ENCODE peak calls at places on chromosomes 13 and 19, in ten cellular contexts. One of them, this sample, is unnamed.

GRCh38 chr19:36214388-36215275 is at the start of the genes ZNF146 and ZNF565:
- DNase-seq in uterus: peak; percentile 96
- DNase-seq in upper lobe of left lung: peak; percentile 98
- DNase-seq in IMR-90: peak; percentile 98
- DNase-seq in H1: peak; percentile 95
- DNase-seq in right lobe of liver: peak; percentile 98
- DNase-seq in transverse colon: peak; percentile 98
- DNase-seq in heart left ventricle: peak; percentile 99
- DNase-seq in ovary: peak; percentile 97
- DNase-seq in H54: peak; percentile 98
- DNase-seq in this sample: peak; percentile 98

GRCh38 chr13:59755647-59756290 is 408.0 kb downstream of the DIAPH3 start:
- DNase-seq in ovary: no peak
- DNase-seq in uterus: no peak
- DNase-seq in H54: no peak
- DNase-seq in H1: no peak
- DNase-seq in transverse colon: no peak
- DNase-seq in IMR-90: no peak
- DNase-seq in upper lobe of left lung: no peak
- DNase-seq in right lobe of liver: no peak
- DNase-seq in heart left ventricle: no peak
- DNase-seq in this sample: no peak

GRCh38 chr19:3055741-3056453 is 6.4 kb downstream of the TLE5 start:
- DNase-seq in H1: peak; percentile 61
- DNase-seq in IMR-90: no peak
- DNase-seq in heart left ventricle: no peak
- DNase-seq in ovary: no peak
- DNase-seq in transverse colon: peak; percentile 79
- DNase-seq in upper lobe of left lung: peak; percentile 86
- DNase-seq in uterus: peak; percentile 41
- DNase-seq in right lobe of liver: peak; percentile 70
- DNase-seq in H54: no peak
- DNase-seq in this sample: no peak

GRCh38 chr13:111119966-111120365 is 4.9 kb downstream of the ARHGEF7 start:
- DNase-seq in heart left ventricle: no peak
- DNase-seq in IMR-90: peak; percentile 34
- DNase-seq in ovary: no peak
- DNase-seq in upper lobe of left lung: no peak
- DNase-seq in transverse colon: no peak
- DNase-seq in right lobe of liver: no peak
- DNase-seq in uterus: no peak
- DNase-seq in H1: no peak
- DNase-seq in H54: no peak
- DNase-seq in this sample: no peak

GRCh38 chr13:99281811-99282263 is 23.7 kb upstream of the GPR18 start:
- DNase-seq in ovary: no peak
- DNase-seq in transverse colon: peak; percentile 62
- DNase-seq in right lobe of liver: peak; percentile 92
- DNase-seq in H1: no peak
- DNase-seq in IMR-90: no peak
- DNase-seq in uterus: peak; percentile 23
- DNase-seq in H54: no peak
- DNase-seq in upper lobe of left lung: peak; percentile 68
- DNase-seq in heart left ventricle: peak; percentile 76
- DNase-seq in this sample: peak; percentile 48

GRCh38 chr13:62088155-62088554 is 672.5 kb upstream of the PCDH20 start:
- DNase-seq in IMR-90: no peak
- DNase-seq in H54: no peak
- DNase-seq in H1: no peak
- DNase-seq in transverse colon: no peak
- DNase-seq in uterus: no peak
- DNase-seq in upper lobe of left lung: no peak
- DNase-seq in heart left ventricle: no peak
- DNase-seq in right lobe of liver: no peak
- DNase-seq in ovary: no peak
- DNase-seq in this sample: no peak

GRCh38 chr13:79770056-79770455 is 289.1 kb downstream of the NDFIP2 start:
- DNase-seq in uterus: no peak
- DNase-seq in IMR-90: no peak
- DNase-seq in right lobe of liver: no peak
- DNase-seq in transverse colon: no peak
- DNase-seq in H54: no peak
- DNase-seq in heart left ventricle: no peak
- DNase-seq in ovary: no peak
- DNase-seq in upper lobe of left lung: no peak
- DNase-seq in H1: no peak
- DNase-seq in this sample: no peak

GRCh38 chr13:113351514-113352026 is 12.4 kb downstream of the GRTP1 start:
- DNase-seq in upper lobe of left lung: no peak
- DNase-seq in uterus: no peak
- DNase-seq in transverse colon: no peak
- DNase-seq in heart left ventricle: no peak
- DNase-seq in ovary: peak; percentile 92
- DNase-seq in IMR-90: no peak
- DNase-seq in H54: no peak
- DNase-seq in H1: no peak
- DNase-seq in right lobe of liver: peak; percentile 86
- DNase-seq in this sample: no peak

DNA sequence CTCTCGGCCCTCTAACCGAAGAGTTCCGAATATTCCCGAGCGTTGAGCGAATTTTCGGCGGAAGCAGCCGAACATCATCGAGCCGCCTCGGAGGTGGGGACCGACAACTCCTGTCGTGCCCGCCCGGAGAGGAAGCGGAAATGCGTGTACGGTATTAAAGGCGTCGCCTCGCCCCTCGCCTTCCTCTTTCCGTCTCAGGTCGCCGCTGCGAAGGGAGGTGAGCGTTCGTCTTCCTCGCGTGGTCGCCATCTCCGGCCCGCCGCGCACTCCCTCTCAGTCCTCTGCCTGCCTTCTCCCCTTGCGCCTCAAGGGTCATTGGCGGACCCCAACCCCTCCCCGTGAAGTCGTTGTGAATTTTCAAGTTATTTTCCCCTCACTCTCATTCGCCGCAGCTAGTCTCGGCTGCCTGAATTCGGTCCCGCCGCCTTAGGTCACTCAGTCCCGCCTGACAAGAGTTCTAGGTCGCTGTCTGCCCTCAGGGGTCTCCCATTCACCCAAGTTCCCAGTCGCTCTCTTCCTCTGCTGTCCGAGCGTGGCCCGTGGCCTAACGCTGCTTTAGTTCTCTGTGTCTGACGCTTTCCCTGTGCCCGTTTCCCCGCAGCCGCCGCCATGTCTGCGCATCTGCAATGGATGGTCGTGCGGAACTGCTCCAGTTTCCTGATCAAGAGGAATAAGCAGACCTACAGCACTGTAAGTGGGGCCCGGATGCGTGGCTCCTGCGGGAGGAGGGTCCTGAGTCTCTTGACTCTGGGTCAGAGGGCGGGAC is at the start of gene RPL28:
- DNase-seq in right lobe of liver: peak; percentile 98
- DNase-seq in IMR-90: peak; percentile 97
- DNase-seq in ovary: peak; percentile 98
- DNase-seq in transverse colon: peak; percentile 99
- DNase-seq in heart left ventricle: peak; percentile 98
- DNase-seq in upper lobe of left lung: peak; percentile 93
- DNase-seq in H54: peak; percentile 99
- DNase-seq in uterus: peak; percentile 100
- DNase-seq in H1: peak; percentile 99
- DNase-seq in this sample: peak; percentile 98
- TF ChIP-seq POLR2A in right lobe of liver: peak; percentile 98
- TF ChIP-seq POLR2A in IMR-90: peak; percentile 100
- TF ChIP-seq POLR2A in ovary: peak; percentile 94
- TF ChIP-seq POLR2A in transverse colon: peak; percentile 100
- TF ChIP-seq POLR2A in heart left ventricle: peak; percentile 34
- TF ChIP-seq POLR2A in upper lobe of left lung: peak; percentile 94
- TF ChIP-seq POLR2A in H54: peak; percentile 100
- TF ChIP-seq POLR2A in uterus: peak; percentile 98
- TF ChIP-seq POLR2A in H1: peak; percentile 100
- TF ChIP-seq POLR2A in this sample: peak; percentile 100

DNA sequence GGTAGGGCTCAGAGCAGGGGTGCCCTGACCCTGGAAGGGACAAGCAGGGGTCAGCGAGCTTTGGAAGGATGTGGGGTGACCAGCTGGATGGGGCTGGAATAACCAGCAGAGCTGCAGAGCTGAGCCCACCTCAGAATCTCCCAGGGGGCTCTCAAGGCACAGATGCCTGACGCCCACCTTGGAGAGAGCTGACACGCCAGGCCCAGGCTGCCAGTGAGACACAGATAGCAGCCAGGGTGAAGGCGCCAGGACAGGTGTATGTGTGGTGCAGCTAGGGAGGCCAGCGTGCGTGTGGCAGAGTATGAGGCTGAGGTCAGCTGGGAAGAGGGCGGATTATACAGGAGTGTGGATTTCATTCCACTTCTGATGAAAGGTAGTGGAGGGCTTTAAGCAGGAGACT is 8.9 kb downstream of the AP1M1 start:
- DNase-seq in upper lobe of left lung: no peak
- DNase-seq in IMR-90: no peak
- DNase-seq in heart left ventricle: no peak
- DNase-seq in transverse colon: no peak
- DNase-seq in right lobe of liver: no peak
- DNase-seq in H1: no peak
- DNase-seq in H54: no peak
- DNase-seq in uterus: no peak
- DNase-seq in ovary: no peak
- DNase-seq in this sample: no peak
- TF ChIP-seq POLR2A in upper lobe of left lung: no peak
- TF ChIP-seq POLR2A in IMR-90: no peak
- TF ChIP-seq POLR2A in heart left ventricle: no peak
- TF ChIP-seq POLR2A in transverse colon: no peak
- TF ChIP-seq POLR2A in right lobe of liver: no peak
- TF ChIP-seq POLR2A in H1: no peak
- TF ChIP-seq POLR2A in H54: no peak
- TF ChIP-seq POLR2A in uterus: no peak
- TF ChIP-seq POLR2A in ovary: no peak
- TF ChIP-seq POLR2A in this sample: no peak

GRCh38 chr19:18340990-18341868 is 831 bp downstream of the PGPEP1 start:
- DNase-seq in H1: peak; percentile 66
- DNase-seq in upper lobe of left lung: peak; percentile 89
- DNase-seq in IMR-90: peak; percentile 42
- DNase-seq in uterus: peak; percentile 48
- DNase-seq in heart left ventricle: peak; percentile 80
- DNase-seq in transverse colon: peak; percentile 78
- DNase-seq in ovary: peak; percentile 64
- DNase-seq in right lobe of liver: peak; percentile 82
- DNase-seq in H54: peak; percentile 82
- DNase-seq in this sample: peak; percentile 75

GRCh38 chr19:18338471-18339001 is 1.9 kb upstream of the PGPEP1 start:
- DNase-seq in right lobe of liver: no peak
- DNase-seq in H54: no peak
- DNase-seq in heart left ventricle: no peak
- DNase-seq in upper lobe of left lung: no peak
- DNase-seq in IMR-90: no peak
- DNase-seq in transverse colon: no peak
- DNase-seq in H1: no peak
- DNase-seq in uterus: no peak
- DNase-seq in ovary: no peak
- DNase-seq in this sample: no peak

GRCh38 chr19:18339703-18340102 is 695 bp upstream of the PGPEP1 start:
- DNase-seq in heart left ventricle: no peak
- DNase-seq in H54: peak; percentile 42
- DNase-seq in transverse colon: no peak
- DNase-seq in uterus: no peak
- DNase-seq in upper lobe of left lung: no peak
- DNase-seq in ovary: no peak
- DNase-seq in H1: peak; percentile 61
- DNase-seq in right lobe of liver: no peak
- DNase-seq in IMR-90: peak; percentile 25
- DNase-seq in this sample: peak; percentile 64

GRCh38 chr19:18342090-18342632 is 1.8 kb downstream of the PGPEP1 start:
- DNase-seq in transverse colon: no peak
- DNase-seq in H54: no peak
- DNase-seq in right lobe of liver: no peak
- DNase-seq in uterus: no peak
- DNase-seq in heart left ventricle: no peak
- DNase-seq in ovary: no peak
- DNase-seq in IMR-90: no peak
- DNase-seq in upper lobe of left lung: no peak
- DNase-seq in H1: no peak
- DNase-seq in this sample: no peak

DNA sequence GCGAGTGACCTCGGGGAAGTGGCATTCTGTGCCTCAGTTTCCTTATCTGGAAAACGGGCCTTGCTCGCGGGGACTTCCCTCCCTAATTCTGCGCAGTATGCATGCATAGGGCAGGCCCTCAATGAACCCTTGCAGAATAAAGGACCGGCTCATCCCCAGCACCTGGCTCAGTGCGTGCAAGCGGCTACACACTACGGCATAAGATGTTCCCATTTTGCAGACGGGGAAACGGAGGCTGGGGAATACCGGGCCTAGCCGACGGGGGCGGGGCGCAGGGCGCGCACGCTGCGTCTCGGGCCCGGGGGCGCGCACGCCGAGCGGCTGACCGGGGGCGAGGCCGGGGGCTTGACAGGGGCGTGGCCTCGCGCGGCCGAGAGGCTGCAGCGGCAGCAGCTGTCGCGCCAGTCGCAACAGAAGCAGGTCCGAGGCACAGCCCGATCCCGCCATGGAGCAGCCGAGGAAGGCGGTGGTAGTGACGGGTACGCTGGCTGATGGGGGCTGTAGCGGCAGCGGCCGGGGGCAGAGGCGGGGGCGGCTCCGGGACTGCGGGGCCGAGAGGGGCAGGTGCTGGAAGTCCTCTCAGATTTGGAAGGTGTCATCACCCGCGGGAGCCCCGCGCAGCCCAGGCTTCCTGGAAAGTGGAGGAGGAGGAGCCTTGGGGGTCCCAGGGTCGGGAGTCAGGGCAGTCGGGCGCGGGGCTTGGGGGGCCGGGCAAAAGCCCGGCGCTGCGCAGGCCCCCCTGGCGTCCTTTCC is at the start of gene PGPEP1:
- DNase-seq in upper lobe of left lung: peak; percentile 97
- DNase-seq in right lobe of liver: peak; percentile 89
- DNase-seq in H54: peak; percentile 68
- DNase-seq in uterus: peak; percentile 72
- DNase-seq in heart left ventricle: peak; percentile 89
- DNase-seq in ovary: peak; percentile 66
- DNase-seq in H1: peak; percentile 97
- DNase-seq in transverse colon: peak; percentile 83
- DNase-seq in IMR-90: peak; percentile 41
- DNase-seq in this sample: peak; percentile 90
- TF ChIP-seq POLR2A in upper lobe of left lung: peak; percentile 51
- TF ChIP-seq POLR2A in right lobe of liver: peak; percentile 52
- TF ChIP-seq POLR2A in H54: peak; percentile 76
- TF ChIP-seq POLR2A in uterus: peak; percentile 65
- TF ChIP-seq POLR2A in heart left ventricle: no peak
- TF ChIP-seq POLR2A in ovary: peak; percentile 39
- TF ChIP-seq POLR2A in H1: no peak
- TF ChIP-seq POLR2A in transverse colon: peak; percentile 73
- TF ChIP-seq POLR2A in IMR-90: no peak
- TF ChIP-seq POLR2A in this sample: peak; percentile 28

DNA sequence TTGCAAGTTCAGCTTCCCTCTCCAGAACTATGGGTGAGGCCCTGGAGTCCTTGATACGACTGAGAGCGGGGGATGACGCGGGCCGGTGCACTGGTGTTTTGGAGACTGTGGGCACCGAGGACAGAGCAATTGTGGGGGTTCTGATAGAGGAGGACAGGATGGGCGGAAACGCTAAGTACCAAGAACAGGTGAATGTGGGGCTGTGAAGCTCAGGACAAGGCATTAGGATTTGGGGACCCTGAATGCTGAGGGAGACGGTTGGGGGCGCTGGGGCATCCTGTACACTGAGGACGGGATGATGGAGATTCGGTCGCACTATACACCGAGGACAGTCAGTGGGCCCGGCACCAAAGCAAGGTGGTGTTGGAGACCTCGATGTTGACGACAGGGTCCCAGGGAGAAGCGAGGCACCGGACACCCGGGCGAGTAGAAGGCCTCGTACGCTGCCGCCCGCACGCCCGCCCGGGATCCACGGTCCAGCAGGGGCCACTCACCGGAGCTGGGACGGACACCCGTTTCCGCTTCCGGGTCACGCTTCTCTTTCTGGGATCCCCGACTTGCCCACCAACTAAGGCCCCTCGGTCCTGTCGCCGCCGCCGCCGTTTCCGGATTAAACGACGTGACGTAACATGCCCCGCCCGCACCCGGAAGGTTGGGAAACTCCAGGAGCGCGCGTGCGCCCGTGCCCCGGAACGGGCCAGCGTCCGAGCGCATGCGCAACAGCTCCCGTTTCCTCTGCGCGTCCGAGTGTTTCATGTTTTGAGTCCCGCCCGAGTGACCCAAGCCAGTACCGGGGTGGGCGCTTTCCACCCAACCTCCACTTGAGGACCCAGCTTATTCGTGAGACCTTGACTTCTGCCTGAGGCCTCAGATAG is at the start of gene CHMP2A:
- DNase-seq in uterus: peak; percentile 99
- DNase-seq in H54: peak; percentile 90
- DNase-seq in ovary: peak; percentile 99
- DNase-seq in upper lobe of left lung: peak; percentile 99
- DNase-seq in IMR-90: peak; percentile 95
- DNase-seq in H1: peak; percentile 99
- DNase-seq in heart left ventricle: peak; percentile 99
- DNase-seq in transverse colon: peak; percentile 99
- DNase-seq in right lobe of liver: peak; percentile 99
- DNase-seq in this sample: no peak
- TF ChIP-seq POLR2A in uterus: peak; percentile 78
- TF ChIP-seq POLR2A in H54: peak; percentile 54
- TF ChIP-seq POLR2A in ovary: peak; percentile 84
- TF ChIP-seq POLR2A in upper lobe of left lung: peak; percentile 66
- TF ChIP-seq POLR2A in IMR-90: peak; percentile 63
- TF ChIP-seq POLR2A in H1: peak; percentile 90
- TF ChIP-seq POLR2A in heart left ventricle: no peak
- TF ChIP-seq POLR2A in transverse colon: peak; percentile 87
- TF ChIP-seq POLR2A in right lobe of liver: peak; percentile 64
- TF ChIP-seq POLR2A in this sample: peak; percentile 90